ENCODE peak calls at places on chromosomes 4 and X, in seven cellular contexts. D is CD4-positive, alpha-beta T cell; O is BJ; R is colonic mucosa; B is foreskin fibroblast; H is BE2C; F is HepG2. C is an unnamed sample.

GRCh38 chr4:20431422-20432014 is 179.8 kb downstream of the SLIT2 start:
- DNase-seq in D (no peak), O (no peak), R (no peak), H (no peak), F (no peak), B (no peak), C (no peak)

GRCh38 chrX:15694968-15695451 is 30.4 kb upstream of the CLTRN start:
- DNase-seq in R (no peak), B (no peak), O (no peak), D (no peak), F (no peak), H (no peak), C (no peak)

GRCh38 chrX:2500091-2500680 is 590 bp downstream of the DHRSX start:
- DNase-seq in D (peak), F (peak), B (peak), O (no peak), R (peak), H (peak), C (peak)

GRCh38 chr4:112109455-112110425 is 35.5 kb upstream of the FAM241A start:
- DNase-seq in F (peak), B (peak), D (no peak), R (no peak), H (no peak), O (no peak), C (no peak)

GRCh38 chr4:10582966-10583365 is 101.6 kb downstream of the CLNK start:
- DNase-seq in B (no peak), F (no peak), R (no peak), D (no peak), H (no peak), O (no peak), C (no peak)

GRCh38 chr4:176709417-176709816 is 83.3 kb downstream of the VEGFC start:
- DNase-seq in F (no peak), H (no peak), O (no peak), D (no peak), R (no peak), B (peak), C (no peak)

GRCh38 chr4:185229021-185229818 is 19.8 kb downstream of the SNX25 start:
- DNase-seq in O (no peak), R (no peak), D (no peak), H (no peak), F (no peak), B (no peak), C (no peak)

GRCh38 chr4:1567519-1567807 is 116.7 kb downstream of the FAM53A start:
- DNase-seq in R (no peak), F (no peak), D (no peak), H (no peak), O (no peak), B (no peak), C (no peak)

DNA sequence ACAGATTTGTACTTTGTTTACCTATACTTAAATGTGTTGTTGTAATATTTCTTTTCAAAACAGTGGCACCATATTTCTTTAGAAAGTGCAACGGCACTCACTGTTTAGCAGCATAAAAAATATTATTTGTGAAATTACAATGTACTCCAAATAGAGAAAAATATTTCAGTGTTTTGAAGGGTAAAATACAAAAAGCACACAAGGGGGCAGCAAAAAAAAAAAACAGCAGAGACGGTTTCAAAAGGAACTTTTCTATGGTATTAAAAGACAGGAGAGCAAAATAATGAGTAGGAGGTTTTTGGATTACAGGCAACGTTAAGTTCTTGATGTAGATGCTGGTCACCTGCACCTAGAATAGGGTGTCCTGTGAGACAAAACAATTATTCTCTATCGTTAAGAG is 2.0 kb downstream of the NUDT11 start:
- DNase-seq in D (no peak), F (no peak), O (no peak), H (no peak), B (peak), R (no peak), C (no peak)
- TF ChIP-seq CTCF in D (no peak), F (no peak), O (peak), H (peak), B (peak), R (no peak), C (no peak)

GRCh38 chr4:121070274-121070673 is 2.1 kb downstream of the NDNF start:
- DNase-seq in O (no peak), B (peak), H (no peak), D (no peak), R (peak), F (no peak), C (peak)

GRCh38 chr4:121071640-121072037 is 696 bp downstream of the NDNF start:
- DNase-seq in R (no peak), D (no peak), O (no peak), F (no peak), H (no peak), B (no peak), C (no peak)

GRCh38 chr4:121069419-121069818 is 2.9 kb downstream of the NDNF start:
- DNase-seq in R (no peak), B (peak), H (no peak), F (no peak), O (no peak), D (no peak), C (no peak)

GRCh38 chr4:121072080-121072835 is at the start of gene NDNF:
- DNase-seq in B (peak), O (no peak), H (peak), F (peak), R (peak), D (peak), C (peak)

GRCh38 chr4:121070696-121071639 is 1.4 kb downstream of the NDNF start:
- DNase-seq in H (peak), D (peak), R (peak), F (no peak), O (no peak), B (peak), C (peak)
- TF ChIP-seq CTCF in H (peak), D (no peak), R (peak), F (no peak), O (peak), B (peak), C (peak)

GRCh38 chr4:61517144-61517543 is 317.0 kb downstream of the ADGRL3 start:
- DNase-seq in H (no peak), F (peak), O (no peak), D (no peak), R (peak), B (no peak), C (peak)
- TF ChIP-seq CTCF in H (no peak), F (peak), O (no peak), D (no peak), R (no peak), B (no peak), C (peak)

DNA sequence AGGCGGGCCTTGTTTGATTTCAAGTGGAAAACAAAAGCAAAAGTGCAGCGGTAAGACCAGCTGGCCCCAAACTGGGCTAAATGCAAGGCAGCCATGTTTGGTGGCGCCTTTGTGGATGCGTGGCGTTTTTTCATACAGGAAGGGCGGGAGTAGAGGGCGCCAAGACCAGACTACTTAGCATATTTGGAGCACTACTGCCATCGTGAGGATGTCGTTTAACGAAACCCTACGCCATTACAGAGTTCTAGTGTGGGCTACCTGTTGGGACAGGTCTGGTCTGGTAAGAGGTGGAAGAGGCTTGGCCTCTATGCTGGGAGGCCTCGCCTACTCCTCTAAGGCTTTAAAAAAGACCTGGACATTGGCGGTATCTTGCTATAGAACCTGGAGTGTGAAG is 230.7 kb upstream of the STK26 start:
- DNase-seq in D (peak), B (peak), H (no peak), R (peak), O (no peak), F (no peak), C (no peak)
- TF ChIP-seq CTCF in D (no peak), B (no peak), H (no peak), R (no peak), O (no peak), F (no peak), C (no peak)

GRCh38 chr4:122747068-122747467 is 14.6 kb downstream of the BBS12 start:
- DNase-seq in H (no peak), F (no peak), B (no peak), O (no peak), R (no peak), D (no peak), C (no peak)
- TF ChIP-seq CTCF in H (no peak), F (no peak), B (no peak), O (no peak), R (no peak), D (no peak), C (no peak)

GRCh38 chrX:131783555-131784338 is 239.4 kb upstream of the STK26 start:
- DNase-seq in F (no peak), O (no peak), B (peak), R (peak), D (peak), H (no peak), C (no peak)
- TF ChIP-seq CTCF in F (no peak), O (no peak), B (no peak), R (peak), D (no peak), H (no peak), C (no peak)

DNA sequence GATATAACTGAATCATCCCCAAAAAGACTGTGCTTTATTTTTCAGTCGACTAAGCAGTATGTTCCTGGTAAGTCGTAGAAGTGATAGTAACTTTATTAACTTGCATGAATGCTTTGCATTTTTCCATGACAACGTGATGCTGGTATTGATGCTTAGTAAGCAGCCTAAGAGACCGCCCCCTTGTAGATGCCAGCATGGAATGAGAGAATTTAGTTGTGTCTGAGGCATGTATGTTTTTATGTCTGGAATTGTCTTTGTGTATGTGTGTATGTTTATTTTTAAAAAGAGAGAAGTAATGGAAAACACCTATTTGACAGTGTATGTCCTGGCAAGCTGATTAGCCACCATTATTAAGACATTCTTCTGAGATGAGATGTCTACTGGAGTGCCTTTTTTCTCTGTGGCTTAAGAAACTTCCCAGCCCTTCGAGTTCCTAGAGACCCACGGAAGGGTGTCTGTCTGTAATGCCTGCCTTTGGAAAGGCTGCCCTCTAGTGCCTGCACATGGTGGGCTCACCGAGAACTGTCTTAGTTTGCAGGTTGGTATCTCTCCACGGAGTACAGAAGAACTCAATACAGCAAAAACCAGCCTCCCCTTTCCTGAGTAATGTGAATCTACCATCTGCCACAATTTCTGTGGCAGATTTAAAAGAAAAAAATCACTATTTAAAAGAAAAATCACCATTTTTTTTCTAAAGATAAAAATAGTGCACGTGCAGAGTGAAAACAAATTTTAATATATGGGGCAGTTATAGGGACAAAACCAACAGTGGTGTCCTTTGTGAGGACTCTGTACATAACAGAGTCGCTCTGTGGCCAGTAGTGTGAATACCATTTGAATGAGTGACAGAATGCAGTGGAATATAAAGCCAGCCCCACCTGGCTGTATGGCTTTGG is 85.9 kb downstream of the AASDH start:
- DNase-seq in H (peak), B (peak), D (peak), R (peak), O (peak), F (peak), C (peak)
- TF ChIP-seq CTCF in H (peak), B (peak), D (peak), R (peak), O (peak), F (peak), C (peak)

GRCh38 chrX:40064055-40064597 is 33.6 kb downstream of the BCOR start:
- DNase-seq in D (no peak), R (no peak), B (no peak), O (no peak), F (no peak), H (no peak), C (no peak)
- TF ChIP-seq CTCF in D (no peak), R (no peak), B (no peak), O (no peak), F (no peak), H (no peak), C (no peak)

DNA sequence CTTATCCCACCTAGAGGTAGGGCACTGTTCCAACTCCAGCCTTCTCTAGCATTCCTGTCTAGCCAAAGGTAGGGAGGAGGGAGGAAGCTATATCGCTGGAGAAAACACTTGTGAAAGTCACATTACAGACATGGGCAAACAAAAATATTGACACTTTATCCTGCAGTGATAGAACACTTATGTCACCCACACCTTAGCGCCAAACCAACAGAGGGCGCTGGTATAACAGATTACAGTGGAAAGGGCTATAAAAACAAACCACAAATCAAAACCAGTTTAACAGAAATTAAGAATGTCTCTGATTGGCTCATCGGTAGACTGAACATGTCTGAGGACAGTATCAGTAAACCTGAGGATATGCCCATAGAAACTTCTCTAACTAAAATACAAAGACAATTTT is 451.3 kb downstream of the TLL1 start:
- DNase-seq in O (no peak), D (no peak), R (peak), F (peak), B (peak), H (peak), C (peak)
- TF ChIP-seq CTCF in O (peak), D (no peak), R (peak), F (peak), B (no peak), H (peak), C (peak)

DNA sequence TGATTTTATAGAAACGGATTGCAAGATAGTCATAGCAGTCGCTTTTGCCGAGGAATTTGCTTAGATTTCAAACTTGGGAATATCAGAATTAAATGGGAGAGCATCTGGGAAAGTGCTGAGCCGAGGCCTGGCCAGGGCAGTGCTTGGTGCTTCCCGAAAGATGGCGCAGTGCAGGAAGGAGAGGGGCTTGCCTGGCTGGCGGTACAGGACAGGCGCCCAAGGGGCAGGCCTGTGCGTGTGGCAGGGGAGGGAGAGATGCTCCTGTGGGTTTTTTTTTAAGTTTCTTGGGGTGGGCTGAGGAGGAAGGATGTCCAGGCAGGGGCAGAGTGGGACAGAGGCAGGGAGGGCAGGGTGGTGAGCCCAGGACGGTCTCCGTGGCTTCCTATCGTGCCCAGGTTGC is 241.1 kb downstream of the AFAP1 start:
- DNase-seq in D (no peak), H (no peak), R (no peak), F (no peak), B (no peak), O (no peak), C (peak)
- TF ChIP-seq CTCF in D (no peak), H (no peak), R (no peak), F (no peak), B (peak), O (peak), C (no peak)

C was measured in nephron progenitor cell.